ENCODE peak calls at places on chromosomes 11 and 22, in four cellular contexts. One of them, this sample, is unnamed.

GRCh38 chr11:12245549-12245986 is 131.8 kb upstream of the PARVA start:
- DNase-seq in K562: peak
- DNase-seq in GM12878: no peak
- DNase-seq in HL-60: no peak
- DNase-seq in this sample: no peak

GRCh38 chr11:86442420-86442819 is 67.7 kb downstream of the CCDC81 start:
- DNase-seq in K562: no peak
- DNase-seq in GM12878: no peak
- DNase-seq in HL-60: no peak
- DNase-seq in this sample: no peak

GRCh38 chr11:77400306-77400705 is 73.6 kb downstream of the PAK1 start:
- DNase-seq in HL-60: no peak
- DNase-seq in GM12878: no peak
- DNase-seq in K562: no peak
- DNase-seq in this sample: no peak

GRCh38 chr11:71235719-71236118 is 16.7 kb downstream of the SHANK2 start:
- DNase-seq in HL-60: no peak
- DNase-seq in GM12878: no peak
- DNase-seq in K562: no peak
- DNase-seq in this sample: no peak

GRCh38 chr11:130170345-130170744 is 10.8 kb downstream of the ST14 start:
- DNase-seq in K562: no peak
- DNase-seq in HL-60: no peak
- DNase-seq in GM12878: no peak
- DNase-seq in this sample: no peak

GRCh38 chr11:96254087-96254486 is 88.9 kb downstream of the MAML2 start:
- DNase-seq in GM12878: peak
- DNase-seq in HL-60: no peak
- DNase-seq in K562: no peak
- DNase-seq in this sample: no peak

GRCh38 chr11:110897035-110897434 is 184.8 kb upstream of the ARHGAP20 start:
- DNase-seq in K562: no peak
- DNase-seq in GM12878: no peak
- DNase-seq in HL-60: no peak
- DNase-seq in this sample: no peak

GRCh38 chr11:76664578-76665061 is 5.9 kb downstream of the LRRC32 start:
- DNase-seq in K562: peak
- DNase-seq in GM12878: no peak
- DNase-seq in HL-60: no peak
- DNase-seq in this sample: peak

GRCh38 chr11:63719987-63720386 is 38.7 kb downstream of the RTN3 start:
- DNase-seq in HL-60: no peak
- DNase-seq in GM12878: no peak
- DNase-seq in K562: no peak
- DNase-seq in this sample: no peak

GRCh38 chr11:115869780-115870431 is 365.7 kb upstream of the CADM1 start:
- DNase-seq in HL-60: no peak
- DNase-seq in GM12878: peak
- DNase-seq in K562: no peak
- DNase-seq in this sample: no peak

GRCh38 chr11:65575568-65576231 is at the start of gene EHBP1L1:
- DNase-seq in GM12878: peak
- DNase-seq in HL-60: peak
- DNase-seq in K562: peak
- DNase-seq in this sample: peak

GRCh38 chr11:63553759-63554158 is 9.4 kb downstream of the PLAAT2 start:
- DNase-seq in HL-60: no peak
- DNase-seq in K562: no peak
- DNase-seq in GM12878: no peak
- DNase-seq in this sample: peak

GRCh38 chr11:83252266-83252665 is 33.9 kb downstream of the CCDC90B start:
- DNase-seq in K562: no peak
- DNase-seq in GM12878: no peak
- DNase-seq in HL-60: no peak
- DNase-seq in this sample: no peak

GRCh38 chr22:32328306-32329201 is 29.1 kb upstream of the RFPL3 start:
- DNase-seq in HL-60: no peak
- DNase-seq in K562: no peak
- DNase-seq in GM12878: no peak
- DNase-seq in this sample: no peak

GRCh38 chr11:84412862-84413261 is 1126.7 kb upstream of the CCDC90B start:
- DNase-seq in K562: no peak
- DNase-seq in GM12878: no peak
- DNase-seq in HL-60: no peak
- DNase-seq in this sample: no peak

GRCh38 chr11:62427630-62428233 is 8.9 kb downstream of the SCGB1A1 start:
- DNase-seq in HL-60: peak
- DNase-seq in GM12878: peak
- DNase-seq in K562: no peak
- DNase-seq in this sample: no peak

GRCh38 chr22:46349238-46349637 is 13.7 kb downstream of the TRMU start:
- DNase-seq in HL-60: no peak
- DNase-seq in K562: no peak
- DNase-seq in GM12878: no peak
- DNase-seq in this sample: no peak

GRCh38 chr11:57668467-57668890 is 565 bp downstream of the ZDHHC5 start:
- DNase-seq in K562: no peak
- DNase-seq in HL-60: no peak
- DNase-seq in GM12878: no peak
- DNase-seq in this sample: no peak

GRCh38 chr11:68150029-68150428 is 28.8 kb upstream of the CHKA start:
- DNase-seq in K562: peak
- DNase-seq in HL-60: no peak
- DNase-seq in GM12878: no peak
- DNase-seq in this sample: no peak

GRCh38 chr22:22235564-22235963 is 9.0 kb upstream of the VPREB1 start:
- DNase-seq in GM12878: peak
- DNase-seq in K562: peak
- DNase-seq in HL-60: no peak
- DNase-seq in this sample: peak

GRCh38 chr11:45756384-45757010 is 48.5 kb upstream of the SLC35C1 start:
- DNase-seq in GM12878: no peak
- DNase-seq in HL-60: no peak
- DNase-seq in K562: no peak
- DNase-seq in this sample: no peak

DNA sequence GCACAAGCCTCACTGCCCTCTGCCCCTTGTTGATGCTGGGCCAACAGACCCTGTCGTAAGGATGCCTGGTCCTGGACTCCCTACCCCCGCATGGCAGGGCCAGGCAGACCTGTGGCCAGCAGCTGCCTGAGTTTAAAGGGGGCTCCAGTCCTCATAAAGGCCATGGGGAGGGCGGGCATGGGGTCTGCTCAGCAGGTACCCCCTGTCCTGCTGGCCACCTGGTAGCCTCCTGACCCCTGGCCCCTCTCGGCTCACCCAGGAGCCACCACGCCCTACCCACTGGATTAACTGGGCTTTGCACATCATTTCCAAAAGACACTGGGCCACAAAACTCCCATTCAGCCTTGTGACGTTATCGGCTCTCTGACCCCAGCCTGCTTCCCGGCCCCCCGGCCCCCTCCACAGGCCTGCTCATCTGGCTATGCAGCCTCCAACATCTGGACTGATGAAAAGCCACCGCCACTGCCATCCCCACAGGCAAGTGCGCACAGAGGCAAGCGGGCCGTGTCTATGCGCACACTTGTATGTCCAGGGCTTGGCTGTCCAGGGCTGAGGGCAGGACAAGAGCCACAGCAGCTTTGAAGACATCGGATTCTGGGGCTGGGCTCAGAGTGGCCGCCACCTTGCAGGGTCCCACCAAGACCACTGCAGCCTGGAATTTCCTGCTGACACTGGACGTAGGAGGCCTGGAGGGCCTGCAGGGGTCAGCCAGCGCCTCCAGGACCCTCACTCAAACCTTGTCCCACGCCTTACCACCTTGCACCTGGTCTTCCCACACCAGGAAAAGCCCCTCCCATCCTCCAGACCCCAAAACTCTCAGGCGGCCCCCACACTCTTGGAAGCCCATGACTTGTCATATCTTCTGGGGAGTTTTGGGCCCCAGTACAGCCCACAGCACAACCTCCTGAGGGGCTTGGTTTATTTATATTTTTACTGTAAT is 48.7 kb downstream of the IGF2 start:
- DNase-seq in HL-60: no peak
- DNase-seq in GM12878: no peak
- DNase-seq in K562: no peak
- DNase-seq in this sample: no peak
- TF ChIP-seq SPI1 in HL-60: no peak
- TF ChIP-seq SPI1 in GM12878: no peak
- TF ChIP-seq SPI1 in K562: no peak
- TF ChIP-seq SPI1 in this sample: no peak

GRCh38 chr11:117874910-117875396 is 1.5 kb downstream of the FXYD6 start:
- DNase-seq in GM12878: no peak
- DNase-seq in HL-60: no peak
- DNase-seq in K562: no peak
- DNase-seq in this sample: no peak
- TF ChIP-seq SPI1 in GM12878: no peak
- TF ChIP-seq SPI1 in HL-60: no peak
- TF ChIP-seq SPI1 in K562: no peak
- TF ChIP-seq SPI1 in this sample: no peak

GRCh38 chr11:79413258-79413657 is 27.6 kb downstream of the TENM4 start:
- DNase-seq in HL-60: no peak
- DNase-seq in GM12878: no peak
- DNase-seq in K562: no peak
- DNase-seq in this sample: no peak
- TF ChIP-seq SPI1 in HL-60: no peak
- TF ChIP-seq SPI1 in GM12878: no peak
- TF ChIP-seq SPI1 in K562: no peak
- TF ChIP-seq SPI1 in this sample: no peak

GRCh38 chr11:843818-844692 is 1.4 kb downstream of the TSPAN4 start:
- DNase-seq in K562: peak
- DNase-seq in GM12878: no peak
- DNase-seq in HL-60: no peak
- DNase-seq in this sample: no peak
- TF ChIP-seq SPI1 in K562: peak
- TF ChIP-seq SPI1 in GM12878: peak
- TF ChIP-seq SPI1 in HL-60: no peak
- TF ChIP-seq SPI1 in this sample: no peak